ENCODE peak calls at places on chromosomes 5 and 9, in seven cellular contexts. L is mesendoderm, I is astrocyte, Z is fibroblast of lung, Y is HCT116, U is cardiac muscle cell, P is hepatocyte. A is an unnamed sample. For H3K4me1, the result is how much of the 10 kb centered on the place peaks cover.

GRCh38 chr5:158020555-158021418 is 161.8 kb upstream of the CLINT1 start:
- DNase-seq in U (peak), I (no peak), Y (no peak), L (peak), P (peak), Z (no peak), A (no peak)

GRCh38 chr9:7300484-7300883 is 499.1 kb downstream of the DMAC1 start:
- DNase-seq in I (no peak), P (no peak), Y (no peak), L (no peak), U (no peak), Z (no peak), A (no peak)

GRCh38 chr5:33936004-33936380 is 194 bp upstream of the RXFP3 start:
- DNase-seq in U (peak), Z (peak), P (peak), I (peak), L (peak), Y (no peak), A (peak)

GRCh38 chr9:93202919-93203712 is 19.2 kb downstream of the WNK2 start:
- DNase-seq in U (no peak), I (no peak), Z (no peak), Y (no peak), L (no peak), P (no peak), A (no peak)

GRCh38 chr9:109739760-109740159 is 40.2 kb upstream of the PALM2AKAP2 start:
- DNase-seq in L (no peak), Y (no peak), P (no peak), U (no peak), Z (no peak), I (no peak), A (no peak)

GRCh38 chr5:173423452-173424117 is 95.4 kb upstream of the STC2 start:
- DNase-seq in Y (no peak), P (no peak), Z (no peak), I (no peak), L (no peak), U (no peak), A (no peak)

GRCh38 chr5:143890475-143890874 is 78.5 kb downstream of the HMHB1 start:
- DNase-seq in U (no peak), Y (no peak), P (no peak), Z (peak), L (no peak), I (no peak), A (no peak)

GRCh38 chr9:119289740-119290139 is 79.5 kb downstream of the BRINP1 start:
- DNase-seq in U (peak), I (peak), Y (no peak), Z (no peak), P (peak), L (peak), A (no peak)

GRCh38 chr5:132408456-132408855 is 38.9 kb downstream of the SLC22A5 start:
- DNase-seq in U (no peak), I (no peak), L (no peak), Y (no peak), P (no peak), Z (no peak), A (no peak)

GRCh38 chr5:39712316-39713223 is 287.8 kb upstream of the DAB2 start:
- DNase-seq in U (no peak), I (no peak), Z (no peak), L (no peak), P (no peak), Y (no peak), A (no peak)

GRCh38 chr5:34577267-34577666 is 78.9 kb upstream of the RAI14 start:
- DNase-seq in I (no peak), Z (no peak), P (no peak), L (no peak), U (no peak), Y (no peak), A (no peak)

GRCh38 chr5:132434813-132435286 is 55.7 kb downstream of the IRF1 start:
- DNase-seq in U (no peak), Y (no peak), L (no peak), Z (no peak), P (no peak), I (no peak), A (no peak)

GRCh38 chr9:13810510-13810909 is 503.4 kb downstream of the NFIB start:
- DNase-seq in U (peak), Y (no peak), I (peak), P (no peak), L (no peak), Z (peak), A (no peak)

GRCh38 chr9:95726756-95727155 is 148.7 kb upstream of the ERCC6L2 start:
- DNase-seq in Y (peak), U (peak), I (peak), L (peak), Z (peak), P (peak), A (no peak)

GRCh38 chr9:2411459-2412215 is 209.9 kb upstream of the VLDLR start:
- DNase-seq in L (peak), U (peak), Y (no peak), I (peak), P (no peak), Z (no peak), A (peak)

GRCh38 chr5:86228147-86228546 is 389.6 kb upstream of the COX7C start:
- DNase-seq in I (no peak), Y (no peak), L (no peak), Z (no peak), U (no peak), P (no peak), A (no peak)

GRCh38 chr5:113027431-113027830 is 50.8 kb downstream of the DCP2 start:
- DNase-seq in Y (no peak), L (no peak), Z (no peak), U (no peak), I (no peak), P (no peak), A (no peak)

GRCh38 chr5:157603333-157604190 is 28.0 kb upstream of the ADAM19 start:
- DNase-seq in Z (peak), Y (peak), I (peak), U (peak), L (no peak), P (no peak), A (peak)

GRCh38 chr5:138985256-138985655 is 110.1 kb upstream of the LRRTM2 start:
- DNase-seq in P (no peak), L (no peak), I (peak), Z (no peak), Y (no peak), U (peak), A (peak)

GRCh38 chr5:88142801-88143692 is 125.6 kb downstream of the TMEM161B start:
- DNase-seq in I (peak), U (peak), Y (no peak), L (peak), Z (peak), P (no peak), A (no peak)

GRCh38 chr5:87787640-87788039 is 374.9 kb upstream of the CCNH start:
- DNase-seq in Z (no peak), L (peak), I (no peak), P (no peak), U (no peak), Y (no peak), A (no peak)

GRCh38 chr9:110027624-110028023 is 180.3 kb downstream of the C9orf152 start:
- DNase-seq in Y (no peak), L (no peak), P (no peak), I (peak), Z (peak), U (peak), A (peak)

GRCh38 chr9:69768716-69769115 is 8.9 kb upstream of the PTAR1 start:
- DNase-seq in Y (no peak), P (no peak), U (peak), L (no peak), Z (no peak), I (peak), A (no peak)

GRCh38 chr5:143086851-143087637 is 316.4 kb downstream of the NR3C1 start:
- DNase-seq in Z (no peak), L (peak), I (peak), Y (no peak), U (peak), P (peak), A (peak)

GRCh38 chr9:15999422-16000339 is 446.8 kb downstream of the CCDC171 start:
- DNase-seq in Y (peak), I (peak), U (peak), Z (peak), P (peak), L (peak), A (peak)

GRCh38 chr5:137572042-137572695 is 73.0 kb upstream of the SPOCK1 start:
- DNase-seq in Y (no peak), P (no peak), U (no peak), L (no peak), I (peak), Z (no peak), A (no peak)

GRCh38 chr9:109411069-109411761 is 86.9 kb downstream of the PTPN3 start:
- DNase-seq in L (no peak), P (no peak), I (no peak), Z (no peak), Y (no peak), U (no peak), A (no peak)

GRCh38 chr9:35107337-35108290 is 4.7 kb upstream of the STOML2 start:
- DNase-seq in L (no peak), Y (no peak), P (no peak), U (no peak), Z (no peak), I (no peak), A (no peak)

GRCh38 chr5:55633574-55634203 is 78.4 kb downstream of the SLC38A9 start:
- DNase-seq in I (peak), L (no peak), Z (no peak), Y (peak), U (peak), P (no peak), A (peak)

GRCh38 chr5:89315194-89315593 is 432.2 kb upstream of the MEF2C start:
- DNase-seq in Z (peak), L (no peak), U (peak), P (peak), I (peak), Y (no peak), A (no peak)

DNA sequence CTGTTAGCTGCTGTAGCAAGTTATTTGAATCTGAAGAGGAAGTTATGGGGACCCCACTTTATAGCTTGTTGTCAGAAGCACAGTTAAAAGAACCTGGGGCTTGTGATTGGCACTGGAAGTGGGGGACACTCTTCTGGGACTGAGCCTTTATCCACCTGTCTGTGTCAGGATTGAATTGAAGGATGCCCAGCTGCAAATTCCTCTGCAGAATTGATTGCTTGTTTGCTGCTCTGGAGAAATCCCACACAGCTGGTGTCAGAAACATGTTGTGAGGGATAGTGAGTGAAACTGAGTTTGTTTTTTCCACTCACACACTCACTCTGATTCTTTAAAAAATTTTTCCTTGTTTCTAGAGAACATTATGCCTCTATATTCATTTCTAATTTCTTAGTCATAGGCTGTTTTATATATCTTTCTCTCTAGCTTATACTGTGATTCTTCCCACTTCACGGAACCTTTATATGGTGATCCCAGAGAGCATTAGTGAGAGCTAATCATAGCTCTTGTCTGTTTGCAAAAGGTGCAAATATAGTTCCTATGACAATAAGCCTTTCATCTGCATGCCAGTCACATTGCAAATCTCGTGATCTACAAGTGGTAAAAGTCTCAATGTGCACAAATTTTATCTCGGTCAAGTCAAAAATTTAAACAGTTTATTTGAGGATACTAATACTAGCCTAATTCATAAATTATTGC is 188.5 kb upstream of the EDIL3 start:
- DNase-seq in I (no peak), U (no peak), Y (no peak), L (no peak), Z (no peak), P (no peak), A (no peak)
- H3K4me3 ChIP-seq in I (no peak), U (no peak), Y (no peak), L (no peak), Z (no peak), P (no peak), A (no peak)

GRCh38 chr5:135236951-135237791 is 161.9 kb downstream of the MACROH2A1 start:
- DNase-seq in U (no peak), Z (peak), Y (no peak), P (no peak), I (no peak), L (no peak), A (peak)
- H3K27ac ChIP-seq in U (no peak), Z (no peak), Y (no peak), P (no peak), I (no peak), L (no peak), A (no peak)

DNA sequence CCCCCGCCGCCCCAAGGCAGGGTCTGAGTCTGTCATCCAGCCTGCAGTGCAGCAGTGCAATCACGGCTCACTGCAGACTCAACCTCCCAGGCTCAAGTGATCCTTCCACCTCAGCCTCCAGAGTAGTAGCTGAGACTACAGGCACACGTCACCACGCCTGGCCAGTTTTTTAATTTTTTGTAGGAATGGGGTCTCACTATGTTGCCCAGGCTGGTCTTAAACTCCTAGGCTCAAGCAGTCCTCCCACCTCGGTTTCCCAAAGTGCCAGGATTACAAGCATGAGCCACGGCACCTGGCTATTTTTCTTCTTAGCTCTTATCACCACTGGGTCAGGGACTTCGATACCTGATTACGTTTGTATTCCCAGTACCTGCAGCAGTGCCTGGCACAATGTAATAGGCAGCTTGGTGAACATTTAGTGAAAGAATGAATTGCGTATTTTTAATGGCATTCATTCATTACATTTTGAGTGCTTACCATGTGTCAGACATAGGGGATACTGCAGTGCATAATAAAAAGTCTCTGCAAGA is 10.3 kb downstream of the LARP1 start:
- DNase-seq in I (no peak), Y (no peak), U (no peak), L (no peak), Z (no peak), P (no peak), A (no peak)
- H3K4me1 ChIP-seq in I (under half), Y (under half), U (half or more), L (under half), Z (under half), P (under half), A (under half)

DNA sequence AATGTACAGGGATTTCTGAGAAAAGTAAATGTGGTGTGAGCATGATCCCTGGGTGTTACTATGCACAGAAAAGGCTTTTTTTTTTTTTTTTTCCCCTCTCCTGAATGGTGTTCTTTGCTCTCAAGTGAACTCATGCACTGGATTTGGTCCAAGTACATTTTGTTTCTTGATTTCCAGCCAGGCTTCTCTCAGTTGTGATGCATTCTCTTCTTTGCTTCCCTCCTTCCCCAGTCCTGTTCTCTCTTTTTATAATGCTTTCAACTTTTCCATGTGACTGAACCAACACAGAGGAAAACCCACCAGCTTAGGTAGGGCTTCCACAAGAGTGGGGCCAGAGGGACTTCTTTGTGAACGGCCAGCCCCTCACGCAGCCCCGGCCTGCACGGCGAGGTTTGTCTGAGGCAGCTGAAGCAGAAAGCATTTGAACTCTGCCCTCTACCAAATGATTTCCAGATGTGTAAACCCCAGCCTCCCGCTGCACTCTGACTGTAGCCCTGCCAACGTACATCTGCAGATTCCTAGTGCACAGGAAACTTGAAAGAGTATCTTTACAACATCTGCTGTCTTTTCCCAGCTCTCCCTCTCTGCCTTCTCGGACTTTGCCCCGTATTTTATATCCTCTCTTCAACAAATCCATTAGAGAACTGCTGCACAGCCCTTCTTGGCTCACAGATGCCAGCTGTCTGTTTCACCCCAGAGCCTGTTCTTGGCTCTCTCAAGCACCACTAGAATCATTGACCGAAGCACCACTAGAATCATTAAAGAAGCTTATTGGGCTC is 71.8 kb upstream of the CD180 start:
- DNase-seq in Y (no peak), I (peak), U (peak), P (peak), Z (peak), L (no peak), A (peak)
- H3K4me3 ChIP-seq in Y (no peak), I (peak), U (no peak), P (no peak), Z (peak), L (no peak), A (no peak)

GRCh38 chr9:82492274-82492673 is 503.7 kb downstream of the SPATA31D1 start:
- DNase-seq in Z (no peak), P (no peak), L (no peak), U (no peak), I (no peak), Y (no peak), A (no peak)

GRCh38 chr9:82490019-82490499 is 501.5 kb downstream of the SPATA31D1 start:
- DNase-seq in P (no peak), Y (no peak), L (peak), I (peak), Z (peak), U (peak), A (no peak)

GRCh38 chr9:82488702-82489578 is 500.4 kb downstream of the SPATA31D1 start:
- DNase-seq in Z (peak), U (peak), L (peak), I (peak), P (peak), Y (no peak), A (peak)

GRCh38 chr9:82489579-82489915 is 501.0 kb downstream of the SPATA31D1 start:
- DNase-seq in Z (peak), U (peak), I (peak), Y (no peak), L (no peak), P (no peak), A (no peak)

GRCh38 chr9:82491604-82492003 is 503.0 kb downstream of the SPATA31D1 start:
- DNase-seq in P (no peak), I (peak), Y (no peak), U (no peak), Z (no peak), L (no peak), A (no peak)
- H3K27ac ChIP-seq in P (no peak), I (no peak), Y (no peak), U (no peak), Z (no peak), L (no peak), A (no peak)

GRCh38 chr9:133703571-133704399 is 34.4 kb downstream of the SARDH start:
- DNase-seq in I (no peak), L (no peak), Y (no peak), Z (no peak), P (no peak), U (no peak), A (no peak)

GRCh38 chr9:133702798-133703570 is 35.2 kb downstream of the SARDH start:
- DNase-seq in Z (no peak), U (no peak), L (peak), P (no peak), I (no peak), Y (no peak), A (no peak)

GRCh38 chr9:133700861-133701320 is 37.3 kb downstream of the SARDH start:
- DNase-seq in Y (no peak), U (peak), L (no peak), Z (no peak), I (no peak), P (no peak), A (no peak)

GRCh38 chr9:133701321-133701980 is 36.7 kb downstream of the SARDH start:
- DNase-seq in L (no peak), Z (no peak), P (no peak), I (no peak), Y (no peak), U (no peak), A (no peak)

GRCh38 chr9:133701981-133702797 is 36.0 kb downstream of the SARDH start:
- DNase-seq in L (peak), P (peak), Z (peak), Y (no peak), U (peak), I (peak), A (no peak)
- H3K4me1 ChIP-seq in L (under half), P (under half), Z (under half), Y (under half), U (under half), I (under half), A (under half)